ENCODE peak calls at places on chromosomes 13 and 19, in eight cellular contexts. D is body of pancreas, V is HepG2, M is K562, I is right lobe of liver, Q is gastrocnemius medialis, L is A549, U is HCT116. H is an unnamed sample.

GRCh38 chr13:108915634-108916497 is 286.5 kb downstream of the MYO16 start:
- ATAC-seq in V (peak; percentile 98), I (peak; percentile 95), L (peak; percentile 90), Q (peak; percentile 89), U (peak; percentile 88), M (peak; percentile 97), D (peak; percentile 99), H (peak; percentile 93)

GRCh38 chr13:29453657-29454056 is 141.8 kb downstream of the SLC7A1 start:
- ATAC-seq in U (no peak), L (no peak), Q (no peak), D (no peak), V (no peak), I (no peak), M (no peak), H (no peak)

GRCh38 chr13:50910483-50910805 is 853 bp downstream of the RNASEH2B start:
- ATAC-seq in M (peak; percentile 46), Q (peak; percentile 47), U (peak; percentile 29), L (peak; percentile 68), I (peak; percentile 62), D (peak; percentile 40), V (peak; percentile 66), H (peak; percentile 32)

GRCh38 chr13:93736111-93736510 is 509.5 kb downstream of the GPC6 start:
- ATAC-seq in D (no peak), M (no peak), V (no peak), L (no peak), Q (no peak), U (no peak), I (no peak), H (no peak)

GRCh38 chr19:31118292-31118925 is 230.8 kb downstream of the TSHZ3 start:
- ATAC-seq in I (peak; percentile 23), U (no peak), D (no peak), M (no peak), Q (no peak), V (no peak), L (peak; percentile 30), H (peak; percentile 31)

GRCh38 chr19:1752757-1753728 is at the start of gene ONECUT3:
- ATAC-seq in M (no peak), V (no peak), Q (no peak), L (no peak), U (peak; percentile 61), D (no peak), I (no peak), H (no peak)

GRCh38 chr13:29397265-29397664 is 198.2 kb downstream of the SLC7A1 start:
- ATAC-seq in U (no peak), I (no peak), D (no peak), V (no peak), L (no peak), M (no peak), Q (no peak), H (no peak)

GRCh38 chr19:21901861-21902260 is 65.9 kb upstream of the ZNF43 start:
- ATAC-seq in L (no peak), Q (no peak), M (no peak), D (no peak), I (no peak), V (no peak), U (no peak), H (no peak)

GRCh38 chr19:33794578-33795369 is 1.9 kb upstream of the KCTD15 start:
- ATAC-seq in I (no peak), M (no peak), Q (no peak), L (no peak), V (no peak), U (no peak), D (no peak), H (no peak)

GRCh38 chr13:27925220-27925991 is 5.6 kb downstream of the PDX1 start:
- ATAC-seq in Q (no peak), M (no peak), I (no peak), V (no peak), D (no peak), U (no peak), L (no peak), H (no peak)

GRCh38 chr19:55482128-55482961 is 2.6 kb upstream of the NAT14 start:
- ATAC-seq in V (no peak), L (no peak), I (no peak), M (no peak), D (no peak), Q (no peak), U (no peak), H (no peak)

GRCh38 chr19:4537953-4538600 is 1.8 kb downstream of the LRG1 start:
- ATAC-seq in Q (peak; percentile 31), V (no peak), I (no peak), D (no peak), U (no peak), M (peak; percentile 6), L (no peak), H (no peak)

GRCh38 chr19:4533835-4534424 is 1.1 kb downstream of the PLIN5 start:
- ATAC-seq in I (no peak), U (no peak), Q (no peak), D (no peak), L (no peak), M (no peak), V (no peak), H (no peak)

GRCh38 chr19:4536798-4537197 is 1.8 kb upstream of the PLIN5 start:
- ATAC-seq in I (no peak), V (no peak), U (no peak), D (no peak), Q (peak; percentile 64), L (no peak), M (no peak), H (no peak)

GRCh38 chr19:4533334-4533733 is 1.7 kb downstream of the PLIN5 start:
- ATAC-seq in V (no peak), M (no peak), L (no peak), U (no peak), I (no peak), D (no peak), Q (no peak), H (no peak)

GRCh38 chr19:4534836-4535658 is at the start of gene PLIN5:
- ATAC-seq in Q (peak; percentile 54), L (peak; percentile 83), D (peak; percentile 77), U (peak; percentile 96), M (peak; percentile 90), V (peak; percentile 61), I (peak; percentile 66), H (peak; percentile 90)
- TF ChIP-seq CTCF in Q (no peak), L (no peak), D (no peak), U (no peak), M (no peak), V (peak; percentile 32), I (peak; percentile 3), H (no peak)

DNA sequence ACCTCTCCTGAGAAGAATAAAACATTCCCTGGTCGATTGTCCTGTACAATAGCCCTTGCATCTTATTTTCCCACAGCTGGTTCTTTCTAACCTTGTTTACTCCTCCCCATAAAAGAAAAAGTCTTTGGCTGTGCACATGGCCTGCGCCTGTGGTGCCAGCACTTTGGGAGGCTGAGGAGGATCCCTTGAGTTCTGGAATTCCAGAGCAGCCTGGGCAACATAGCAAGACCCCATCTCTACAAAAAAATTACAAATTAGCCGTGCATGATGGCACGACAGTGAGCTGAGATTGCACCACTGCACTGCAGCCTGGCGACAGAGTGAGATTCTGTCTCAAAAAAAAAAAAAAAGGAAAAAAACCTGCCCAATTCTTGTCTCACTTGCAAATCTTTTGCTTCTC is 7.2 kb upstream of the NUP62 start:
- ATAC-seq in V (no peak), I (no peak), U (no peak), Q (no peak), L (no peak), M (no peak), D (no peak), H (no peak)
- TF ChIP-seq POLR2A in V (no peak), I (no peak), U (no peak), Q (no peak), L (no peak), M (no peak), D (no peak), H (no peak)

GRCh38 chr13:22275393-22275792 is 604.5 kb downstream of the FGF9 start:
- ATAC-seq in U (no peak), M (no peak), Q (no peak), L (no peak), V (no peak), I (no peak), D (no peak), H (no peak)

GRCh38 chr13:22278336-22278929 is 607.6 kb downstream of the FGF9 start:
- ATAC-seq in D (peak; percentile 45), U (peak; percentile 78), M (no peak), L (no peak), V (no peak), Q (no peak), I (peak; percentile 70), H (no peak)
- TF ChIP-seq CTCF in D (peak; percentile 68), U (peak; percentile 54), M (no peak), L (no peak), V (peak; percentile 50), Q (peak; percentile 24), I (peak; percentile 49), H (no peak)

GRCh38 chr19:53878786-53879144 is 3.2 kb upstream of the PRKCG start:
- ATAC-seq in V (peak; percentile 11), U (no peak), Q (no peak), M (no peak), L (peak; percentile 31), D (no peak), I (peak; percentile 2), H (no peak)

GRCh38 chr19:53877361-53877766 is 4.6 kb upstream of the PRKCG start:
- ATAC-seq in D (no peak), M (no peak), U (no peak), I (no peak), Q (no peak), V (no peak), L (no peak), H (no peak)

GRCh38 chr19:53874384-53874995 is 6.8 kb downstream of the MYADM start:
- ATAC-seq in V (no peak), I (no peak), D (no peak), Q (no peak), U (no peak), M (no peak), L (peak; percentile 0), H (no peak)

GRCh38 chr19:53875602-53876340 is 6.2 kb upstream of the PRKCG start:
- ATAC-seq in L (no peak), D (no peak), U (no peak), I (no peak), Q (no peak), M (no peak), V (no peak), H (no peak)

GRCh38 chr19:53876651-53877224 is 5.3 kb upstream of the PRKCG start:
- ATAC-seq in L (no peak), I (no peak), D (no peak), V (no peak), Q (no peak), U (no peak), M (no peak), H (no peak)
- TF ChIP-seq POLR2A in L (no peak), I (no peak), D (no peak), V (peak; percentile 26), Q (no peak), U (no peak), M (peak; percentile 66), H (no peak)

GRCh38 chr13:19957320-19958118 is 1.0 kb upstream of the ZMYM2 start:
- ATAC-seq in D (peak; percentile 0), I (peak; percentile 15), Q (peak; percentile 18), V (no peak), L (peak; percentile 67), U (no peak), M (no peak), H (no peak)
- TF ChIP-seq CTCF in D (peak; percentile 71), I (peak; percentile 46), Q (peak; percentile 79), V (no peak), L (peak; percentile 45), U (no peak), M (no peak), H (peak; percentile 76)